ENCODE peak calls at places on chromosome 20, in nine cellular contexts. P, L, T, Y, X, J, R, Z and A are unnamed samples.

GRCh38 chr20:21053002-21053762 is 53.0 kb downstream of the LINC00237 start:
- DNase-seq in Y (no peak), P (no peak), L (no peak), Z (no peak), T (no peak), R (no peak), X (no peak), J (no peak), A (peak; percentile 42)

GRCh38 chr20:4083103-4083864 is 67.9 kb upstream of the RNF24 start:
- DNase-seq in J (no peak), T (no peak), P (no peak), Y (no peak), L (no peak), X (no peak), R (no peak), Z (no peak), A (no peak)

GRCh38 chr20:9570612-9571011 is 56.2 kb downstream of the LAMP5 start:
- DNase-seq in L (no peak), R (no peak), Y (no peak), J (no peak), X (no peak), P (no peak), Z (no peak), T (no peak), A (peak; percentile 45)

GRCh38 chr20:22794200-22794599 is 209.8 kb upstream of the FOXA2 start:
- DNase-seq in T (no peak), L (no peak), J (peak; percentile 10), Y (no peak), R (no peak), X (no peak), P (no peak), Z (peak; percentile 55), A (no peak)

GRCh38 chr20:62728028-62728780 is 19.6 kb downstream of the NTSR1 start:
- DNase-seq in T (peak; percentile 66), Z (peak; percentile 7), R (no peak), P (no peak), Y (no peak), J (no peak), X (no peak), L (no peak), A (no peak)

GRCh38 chr20:45969712-45970634 is 2.0 kb downstream of the ZNF335 start:
- DNase-seq in Z (peak; percentile 69), Y (no peak), X (no peak), L (peak; percentile 58), J (no peak), T (peak; percentile 64), P (peak; percentile 58), R (no peak), A (peak; percentile 71)

GRCh38 chr20:17320456-17320855 is 93.6 kb downstream of the PCSK2 start:
- DNase-seq in X (no peak), L (no peak), R (no peak), Z (no peak), P (peak; percentile 64), Y (peak; percentile 20), T (no peak), J (no peak), A (no peak)

GRCh38 chr20:64005394-64005793 is 24.5 kb downstream of the PRPF6 start:
- DNase-seq in J (no peak), X (no peak), R (no peak), P (no peak), L (no peak), T (no peak), Y (no peak), Z (no peak), A (no peak)

GRCh38 chr20:21074605-21075336 is 31.4 kb downstream of the LINC00237 start:
- DNase-seq in L (no peak), J (peak; percentile 12), X (no peak), R (peak; percentile 42), Z (no peak), P (peak; percentile 85), Y (no peak), T (no peak), A (no peak)

GRCh38 chr20:54062812-54063280 is 7.5 kb downstream of the BCAS1 start:
- DNase-seq in T (no peak), Y (no peak), J (no peak), X (no peak), R (peak; percentile 57), Z (peak; percentile 70), L (peak; percentile 56), P (peak; percentile 36), A (no peak)